ENCODE peak calls at places on chromosome 11, in eight cellular contexts. M is lower leg skin, I is NCI-H2081, F is anterior cingulate cortex, U is progenitor cell of endocrine pancreas, Q is iPS DF 6.9, D is stromal cell of bone marrow, Z is AG10803. Y is an unnamed sample.

GRCh38 chr11:114168691-114169090 is 109.2 kb downstream of the ZBTB16 start:
- DNase-seq in Q (no peak), I (peak), Z (no peak), F (no peak), D (no peak), U (no peak), M (no peak), Y (no peak)

GRCh38 chr11:133810766-133811165 is 34.5 kb downstream of the SPATA19 start:
- DNase-seq in D (no peak), U (no peak), Z (no peak), I (no peak), F (no peak), Q (no peak), M (no peak), Y (peak)

GRCh38 chr11:43866969-43867368 is 13.7 kb upstream of the ALKBH3 start:
- DNase-seq in M (no peak), U (no peak), Z (no peak), I (no peak), D (no peak), F (no peak), Q (no peak), Y (no peak)

GRCh38 chr11:13745165-13745564 is 76.7 kb downstream of the FAR1 start:
- DNase-seq in F (no peak), D (no peak), Z (peak), I (no peak), Q (no peak), M (no peak), U (no peak), Y (no peak)

GRCh38 chr11:74566386-74566960 is 25.9 kb upstream of the POLD3 start:
- DNase-seq in D (no peak), I (no peak), Z (no peak), Q (no peak), M (no peak), U (no peak), F (no peak), Y (no peak)

GRCh38 chr11:132349806-132350733 is 979.7 kb downstream of the NTM start:
- DNase-seq in F (no peak), D (peak), I (no peak), Q (no peak), U (no peak), Z (peak), M (no peak), Y (no peak)

GRCh38 chr11:122422707-122423106 is 232.8 kb upstream of the UBASH3B start:
- DNase-seq in F (no peak), Z (peak), M (no peak), Q (no peak), U (no peak), D (no peak), I (no peak), Y (no peak)

GRCh38 chr11:126645206-126645605 is 289.7 kb downstream of the ST3GAL4 start:
- DNase-seq in Q (no peak), I (no peak), F (no peak), M (no peak), U (no peak), Z (peak), D (no peak), Y (no peak)

GRCh38 chr11:65478411-65479183 is 20.2 kb upstream of the MALAT1 start:
- DNase-seq in U (no peak), I (no peak), Q (no peak), F (no peak), D (peak), Z (peak), M (no peak), Y (no peak)

Y was measured in right atrium auricular region.